ENCODE peak calls at places on chromosomes 12 and 14, in six cellular contexts. E is ovary, P is choroid plexus epithelial cell, I is colonic mucosa, A is GM12865, H is transverse colon. Y is an unnamed sample.

GRCh38 chr14:68191567-68192321 is 372.2 kb downstream of the RAD51B start:
- DNase-seq in E (no peak), P (peak; percentile 71), I (peak; percentile 45), A (no peak), H (no peak), Y (peak; percentile 71)

GRCh38 chr12:13044002-13044858 is at the start of gene FAM234B:
- DNase-seq in E (peak; percentile 85), P (peak; percentile 64), I (peak; percentile 74), A (peak; percentile 66), H (peak; percentile 79), Y (peak; percentile 63)

GRCh38 chr14:105226198-105226597 is 22.1 kb upstream of the BTBD6 start:
- DNase-seq in E (no peak), P (no peak), I (no peak), A (no peak), H (no peak), Y (no peak)

GRCh38 chr14:103549361-103550311 is 12.8 kb downstream of the BAG5 start:
- DNase-seq in E (peak; percentile 42), P (no peak), I (no peak), A (no peak), H (no peak), Y (no peak)

GRCh38 chr12:7923241-7924236 is 12.4 kb downstream of the SLC2A3 start:
- DNase-seq in E (no peak), P (no peak), I (no peak), A (no peak), H (no peak), Y (no peak)

GRCh38 chr14:75294649-75295033 is 16.0 kb downstream of the FOS start:
- DNase-seq in E (no peak), P (no peak), I (no peak), A (no peak), H (no peak), Y (no peak)

GRCh38 chr12:74999474-74999873 is 210.2 kb downstream of the KCNC2 start:
- DNase-seq in E (no peak), P (no peak), I (no peak), A (no peak), H (no peak), Y (no peak)

GRCh38 chr14:48622980-48623379 is 947.6 kb upstream of the MDGA2 start:
- DNase-seq in E (no peak), P (no peak), I (no peak), A (no peak), H (no peak), Y (no peak)

GRCh38 chr14:92644166-92644565 is 104.3 kb downstream of the LGMN start:
- DNase-seq in E (no peak), P (peak; percentile 45), I (no peak), A (no peak), H (no peak), Y (no peak)

GRCh38 chr12:104336115-104336514 is 32.6 kb downstream of the EID3 start:
- DNase-seq in E (no peak), P (no peak), I (no peak), A (no peak), H (no peak), Y (no peak)

GRCh38 chr12:43733687-43734086 is 24.9 kb downstream of the PUS7L start:
- DNase-seq in E (no peak), P (no peak), I (no peak), A (no peak), H (no peak), Y (no peak)

GRCh38 chr12:28313631-28314030 is 123.4 kb downstream of the CCDC91 start:
- DNase-seq in E (no peak), P (peak; percentile 44), I (no peak), A (no peak), H (no peak), Y (no peak)

GRCh38 chr14:79304279-79304678 is 907.0 kb downstream of the DIO2 start:
- DNase-seq in E (no peak), P (no peak), I (no peak), A (no peak), H (no peak), Y (no peak)

GRCh38 chr14:105528197-105528858 is 1.9 kb downstream of the TMEM121 start:
- DNase-seq in E (peak; percentile 89), P (peak; percentile 70), I (peak; percentile 79), A (peak; percentile 87), H (peak; percentile 81), Y (peak; percentile 69)

GRCh38 chr14:33855672-33856071 is 95.2 kb downstream of the EGLN3 start:
- DNase-seq in E (no peak), P (no peak), I (no peak), A (no peak), H (no peak), Y (no peak)
- TF ChIP-seq CTCF in E (no peak), P (no peak), I (no peak), A (no peak), H (no peak), Y (no peak)

GRCh38 chr12:93043877-93044209 is 114.7 kb upstream of the EEA1 start:
- DNase-seq in E (no peak), P (no peak), I (no peak), A (no peak), H (no peak), Y (no peak)
- TF ChIP-seq CTCF in E (no peak), P (no peak), I (no peak), A (no peak), H (no peak), Y (no peak)

DNA sequence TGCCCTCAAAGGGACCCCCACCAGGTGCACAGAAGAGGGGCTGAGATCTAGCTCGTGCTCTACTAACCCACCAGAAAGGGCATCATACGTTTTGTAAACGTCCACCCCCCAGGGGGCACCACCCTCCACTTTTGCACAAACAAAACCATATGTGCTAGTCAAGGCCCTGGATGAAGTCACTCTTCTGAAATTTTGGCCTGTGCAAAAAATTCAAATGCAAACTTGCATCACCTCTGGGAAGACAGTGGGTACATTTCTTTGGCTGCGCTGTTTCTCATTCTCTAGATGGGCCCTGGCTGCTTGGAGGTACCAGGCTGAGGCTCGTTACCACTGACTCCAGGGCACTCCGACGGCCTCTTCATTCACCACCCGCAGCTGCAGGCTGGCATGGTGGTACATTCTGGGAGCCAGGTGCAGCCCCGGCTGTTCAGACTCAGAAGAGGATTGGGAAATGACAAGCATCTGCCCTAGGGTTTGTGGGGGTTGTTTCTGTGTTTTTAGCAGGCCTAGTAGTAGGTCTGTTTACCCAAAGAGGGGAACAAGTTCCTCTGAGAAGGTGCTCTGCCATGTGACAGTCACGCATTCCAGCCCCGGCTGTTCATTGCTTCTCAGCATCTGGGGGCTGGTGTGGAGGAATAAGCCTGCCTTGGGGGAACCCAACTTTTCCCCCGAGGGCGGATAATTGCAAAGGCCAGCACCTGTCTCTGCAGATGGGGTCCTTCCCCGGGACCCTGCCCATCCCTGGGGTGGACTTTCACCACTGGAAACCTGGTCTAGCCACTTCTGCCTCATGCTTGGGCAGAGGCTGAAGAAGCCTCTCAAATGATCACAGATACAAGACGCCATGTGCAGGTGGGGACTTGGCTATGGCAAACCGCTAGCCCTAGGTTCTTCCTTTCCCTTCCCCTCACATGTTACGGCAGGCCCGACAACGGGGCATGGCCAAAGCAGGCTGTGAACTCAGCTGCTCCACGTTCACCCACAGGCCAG is 147.6 kb downstream of the DPF3 start:
- DNase-seq in E (no peak), P (peak; percentile 79), I (peak; percentile 13), A (peak; percentile 10), H (no peak), Y (peak; percentile 2)
- TF ChIP-seq CTCF in E (no peak), P (peak; percentile 53), I (no peak), A (no peak), H (no peak), Y (no peak)

GRCh38 chr12:56278905-56279304 is 12.2 kb downstream of the COQ10A start:
- DNase-seq in E (no peak), P (no peak), I (no peak), A (no peak), H (no peak), Y (no peak)

GRCh38 chr12:56271031-56271430 is 4.3 kb downstream of the COQ10A start:
- DNase-seq in E (no peak), P (peak; percentile 66), I (no peak), A (peak; percentile 26), H (no peak), Y (no peak)

GRCh38 chr12:56274299-56274698 is 7.6 kb downstream of the COQ10A start:
- DNase-seq in E (no peak), P (no peak), I (no peak), A (no peak), H (no peak), Y (no peak)
- TF ChIP-seq CTCF in E (no peak), P (no peak), I (no peak), A (no peak), H (no peak), Y (no peak)

GRCh38 chr14:22982477-22983245 is at the start of gene AJUBA:
- DNase-seq in E (peak; percentile 94), P (peak; percentile 91), I (peak; percentile 95), A (peak; percentile 87), H (peak; percentile 86), Y (peak; percentile 83)
- TF ChIP-seq CTCF in E (no peak), P (no peak), I (no peak), A (peak; percentile 3), H (no peak), Y (peak; percentile 29)

GRCh38 chr12:127133675-127134335 is 1133.2 kb upstream of the TMEM132C start:
- DNase-seq in E (no peak), P (peak; percentile 8), I (no peak), A (no peak), H (no peak), Y (no peak)
- TF ChIP-seq CTCF in E (no peak), P (peak; percentile 5), I (no peak), A (no peak), H (no peak), Y (no peak)

GRCh38 chr14:71006200-71006563 is 98.9 kb downstream of the PCNX1 start:
- DNase-seq in E (no peak), P (no peak), I (no peak), A (no peak), H (no peak), Y (no peak)

GRCh38 chr14:71013551-71014192 is 106.4 kb downstream of the PCNX1 start:
- DNase-seq in E (no peak), P (peak; percentile 13), I (no peak), A (no peak), H (no peak), Y (no peak)

GRCh38 chr14:71012888-71013287 is 105.6 kb downstream of the PCNX1 start:
- DNase-seq in E (no peak), P (no peak), I (no peak), A (no peak), H (no peak), Y (no peak)

GRCh38 chr14:71011479-71011878 is 104.2 kb downstream of the PCNX1 start:
- DNase-seq in E (no peak), P (peak; percentile 45), I (no peak), A (no peak), H (no peak), Y (no peak)
- TF ChIP-seq CTCF in E (no peak), P (peak; percentile 54), I (no peak), A (no peak), H (no peak), Y (no peak)

Y was measured in prostate gland.